ENCODE peak calls at places on chromosomes 11 and 22, in eight cellular contexts. One of them, this sample, is unnamed.

GRCh38 chr22:43181321-43182076 is 5.4 kb downstream of the TTLL12 start:
- DNase-seq in IMR-90: no peak
- DNase-seq in A549: no peak
- DNase-seq in lower lobe of right lung: no peak
- DNase-seq in fibroblast of lung: no peak
- DNase-seq in aorta: peak
- DNase-seq in neuronal stem cell: no peak
- DNase-seq in right cardiac atrium: peak
- DNase-seq in this sample: no peak

GRCh38 chr11:1196516-1197391 is 26.1 kb upstream of the MUC5B start:
- DNase-seq in fibroblast of lung: no peak
- DNase-seq in right cardiac atrium: no peak
- DNase-seq in A549: no peak
- DNase-seq in lower lobe of right lung: peak
- DNase-seq in neuronal stem cell: no peak
- DNase-seq in IMR-90: no peak
- DNase-seq in aorta: peak
- DNase-seq in this sample: peak

GRCh38 chr11:86365566-86365965 is 9.1 kb upstream of the CCDC81 start:
- DNase-seq in neuronal stem cell: no peak
- DNase-seq in A549: no peak
- DNase-seq in right cardiac atrium: no peak
- DNase-seq in IMR-90: peak
- DNase-seq in lower lobe of right lung: no peak
- DNase-seq in fibroblast of lung: no peak
- DNase-seq in aorta: no peak
- DNase-seq in this sample: no peak

GRCh38 chr11:117239295-117239694 is 6.8 kb downstream of the RNF214 start:
- DNase-seq in fibroblast of lung: peak
- DNase-seq in neuronal stem cell: no peak
- DNase-seq in lower lobe of right lung: no peak
- DNase-seq in IMR-90: peak
- DNase-seq in A549: peak
- DNase-seq in right cardiac atrium: no peak
- DNase-seq in aorta: no peak
- DNase-seq in this sample: no peak

GRCh38 chr22:40449676-40450035 is 79.3 kb downstream of the SGSM3 start:
- DNase-seq in neuronal stem cell: no peak
- DNase-seq in IMR-90: peak
- DNase-seq in lower lobe of right lung: no peak
- DNase-seq in right cardiac atrium: no peak
- DNase-seq in fibroblast of lung: peak
- DNase-seq in A549: no peak
- DNase-seq in aorta: no peak
- DNase-seq in this sample: no peak

GRCh38 chr22:32590556-32590955 is 115.9 kb downstream of the FBXO7 start:
- DNase-seq in fibroblast of lung: peak
- DNase-seq in A549: no peak
- DNase-seq in neuronal stem cell: no peak
- DNase-seq in lower lobe of right lung: no peak
- DNase-seq in IMR-90: peak
- DNase-seq in right cardiac atrium: no peak
- DNase-seq in aorta: no peak
- DNase-seq in this sample: no peak

GRCh38 chr11:72585762-72586590 is 88.2 kb downstream of the PDE2A start:
- DNase-seq in lower lobe of right lung: peak
- DNase-seq in neuronal stem cell: peak
- DNase-seq in aorta: peak
- DNase-seq in right cardiac atrium: peak
- DNase-seq in fibroblast of lung: peak
- DNase-seq in IMR-90: peak
- DNase-seq in A549: peak
- DNase-seq in this sample: peak

GRCh38 chr11:58392741-58393140 is 13.9 kb downstream of the OR5B3 start:
- DNase-seq in A549: no peak
- DNase-seq in neuronal stem cell: no peak
- DNase-seq in aorta: no peak
- DNase-seq in right cardiac atrium: no peak
- DNase-seq in lower lobe of right lung: no peak
- DNase-seq in IMR-90: peak
- DNase-seq in fibroblast of lung: peak
- DNase-seq in this sample: no peak

GRCh38 chr22:36425977-36426523 is 38.3 kb upstream of the MYH9 start:
- DNase-seq in neuronal stem cell: no peak
- DNase-seq in fibroblast of lung: no peak
- DNase-seq in IMR-90: peak
- DNase-seq in A549: no peak
- DNase-seq in aorta: peak
- DNase-seq in lower lobe of right lung: peak
- DNase-seq in right cardiac atrium: peak
- DNase-seq in this sample: peak

GRCh38 chr11:6617315-6617781 is 1.9 kb downstream of the TPP1 start:
- DNase-seq in right cardiac atrium: no peak
- DNase-seq in IMR-90: no peak
- DNase-seq in lower lobe of right lung: no peak
- DNase-seq in A549: no peak
- DNase-seq in aorta: no peak
- DNase-seq in neuronal stem cell: no peak
- DNase-seq in fibroblast of lung: no peak
- DNase-seq in this sample: no peak

GRCh38 chr22:44389926-44390925 is 77.5 kb upstream of the SHISAL1 start:
- DNase-seq in A549: no peak
- DNase-seq in lower lobe of right lung: peak
- DNase-seq in fibroblast of lung: no peak
- DNase-seq in aorta: peak
- DNase-seq in IMR-90: no peak
- DNase-seq in right cardiac atrium: peak
- DNase-seq in neuronal stem cell: no peak
- DNase-seq in this sample: peak

GRCh38 chr11:57458410-57459111 is 1.8 kb upstream of the RTN4RL2 start:
- DNase-seq in fibroblast of lung: no peak
- DNase-seq in A549: no peak
- DNase-seq in right cardiac atrium: peak
- DNase-seq in aorta: peak
- DNase-seq in lower lobe of right lung: peak
- DNase-seq in neuronal stem cell: no peak
- DNase-seq in IMR-90: peak
- DNase-seq in this sample: peak

GRCh38 chr11:103529217-103529684 is 420.0 kb downstream of the DYNC2H1 start:
- DNase-seq in lower lobe of right lung: no peak
- DNase-seq in neuronal stem cell: no peak
- DNase-seq in IMR-90: peak
- DNase-seq in fibroblast of lung: peak
- DNase-seq in aorta: no peak
- DNase-seq in A549: peak
- DNase-seq in right cardiac atrium: no peak
- DNase-seq in this sample: no peak

GRCh38 chr11:46639197-46639839 is 22.0 kb downstream of the ATG13 start:
- DNase-seq in lower lobe of right lung: no peak
- DNase-seq in IMR-90: no peak
- DNase-seq in fibroblast of lung: no peak
- DNase-seq in neuronal stem cell: no peak
- DNase-seq in aorta: no peak
- DNase-seq in right cardiac atrium: no peak
- DNase-seq in A549: no peak
- DNase-seq in this sample: no peak

GRCh38 chr11:122656631-122657101 is 1.1 kb downstream of the UBASH3B start:
- DNase-seq in IMR-90: peak
- DNase-seq in fibroblast of lung: peak
- DNase-seq in neuronal stem cell: peak
- DNase-seq in lower lobe of right lung: peak
- DNase-seq in right cardiac atrium: peak
- DNase-seq in aorta: peak
- DNase-seq in A549: peak
- DNase-seq in this sample: peak

DNA sequence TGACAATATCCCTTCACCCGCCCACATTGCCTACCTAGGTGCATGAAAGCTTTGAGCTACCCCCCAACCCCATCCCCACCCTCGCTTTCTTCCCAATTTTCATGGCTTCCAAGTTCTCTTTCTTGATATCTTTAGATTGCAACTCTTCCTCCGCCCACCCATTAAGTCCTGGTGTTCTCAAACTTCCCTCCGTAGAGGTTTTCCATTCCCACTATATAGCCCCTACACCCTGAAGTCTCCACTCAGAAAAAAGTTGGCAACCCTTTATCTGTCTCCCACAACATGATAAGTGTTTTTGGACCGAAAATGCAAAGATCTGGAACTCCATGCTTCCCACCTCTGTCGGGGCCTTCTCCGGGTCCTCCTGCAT is 553 bp downstream of the ZNF70 start:
- DNase-seq in neuronal stem cell: no peak
- DNase-seq in lower lobe of right lung: no peak
- DNase-seq in A549: no peak
- DNase-seq in IMR-90: no peak
- DNase-seq in right cardiac atrium: no peak
- DNase-seq in fibroblast of lung: no peak
- DNase-seq in aorta: no peak
- DNase-seq in this sample: no peak
- H3K4me3 ChIP-seq in neuronal stem cell: peak
- H3K4me3 ChIP-seq in lower lobe of right lung: peak
- H3K4me3 ChIP-seq in A549: peak
- H3K4me3 ChIP-seq in IMR-90: peak
- H3K4me3 ChIP-seq in right cardiac atrium: peak
- H3K4me3 ChIP-seq in fibroblast of lung: peak
- H3K4me3 ChIP-seq in aorta: peak
- H3K4me3 ChIP-seq in this sample: peak

GRCh38 chr11:125167292-125167953 is 2.9 kb downstream of the PKNOX2 start:
- DNase-seq in A549: no peak
- DNase-seq in IMR-90: peak
- DNase-seq in right cardiac atrium: peak
- DNase-seq in fibroblast of lung: peak
- DNase-seq in neuronal stem cell: peak
- DNase-seq in aorta: peak
- DNase-seq in lower lobe of right lung: no peak
- DNase-seq in this sample: peak
- H3K4me3 ChIP-seq in A549: no peak
- H3K4me3 ChIP-seq in IMR-90: no peak
- H3K4me3 ChIP-seq in right cardiac atrium: peak
- H3K4me3 ChIP-seq in fibroblast of lung: peak
- H3K4me3 ChIP-seq in neuronal stem cell: peak
- H3K4me3 ChIP-seq in aorta: peak
- H3K4me3 ChIP-seq in lower lobe of right lung: peak
- H3K4me3 ChIP-seq in this sample: peak

DNA sequence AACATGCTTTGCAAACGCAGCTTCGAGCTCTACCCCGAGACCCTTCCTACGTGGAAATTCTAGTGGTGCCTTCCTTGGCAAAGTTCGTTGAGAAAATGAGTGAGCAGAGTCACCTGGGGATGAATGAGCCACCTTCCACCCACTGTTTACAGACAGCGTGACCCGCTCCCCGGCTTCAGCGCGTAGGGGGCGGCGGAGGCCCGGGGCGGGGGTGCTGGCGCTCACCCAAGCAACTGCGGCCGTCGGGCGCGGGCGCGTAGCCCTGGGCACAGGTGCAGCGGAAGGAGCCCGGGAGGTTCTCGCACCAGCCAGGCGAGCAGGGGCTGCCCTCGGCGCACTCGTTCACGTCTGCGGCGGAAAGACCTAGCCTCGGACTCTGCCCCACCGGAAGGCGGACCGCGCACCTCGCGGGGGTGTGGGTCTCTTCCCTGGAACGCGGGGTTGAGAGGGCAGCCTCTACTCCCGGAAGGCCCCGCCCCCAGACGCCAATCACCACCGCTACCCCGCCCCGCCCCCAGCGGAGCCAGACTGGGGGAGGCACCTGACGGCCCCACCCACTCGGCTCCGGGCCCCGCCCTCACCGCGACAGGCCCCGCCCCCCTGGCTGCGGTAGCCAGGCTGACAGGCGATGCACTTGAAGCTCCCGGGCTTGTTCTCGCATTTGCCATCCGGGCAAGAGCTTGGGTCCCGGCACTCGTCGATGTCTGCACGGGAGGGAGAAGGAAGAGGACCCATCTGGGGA is 11.8 kb downstream of the LTBP3 start:
- DNase-seq in IMR-90: no peak
- DNase-seq in fibroblast of lung: no peak
- DNase-seq in aorta: peak
- DNase-seq in neuronal stem cell: peak
- DNase-seq in A549: peak
- DNase-seq in lower lobe of right lung: peak
- DNase-seq in right cardiac atrium: peak
- DNase-seq in this sample: peak
- H3K4me3 ChIP-seq in IMR-90: no peak
- H3K4me3 ChIP-seq in fibroblast of lung: no peak
- H3K4me3 ChIP-seq in aorta: no peak
- H3K4me3 ChIP-seq in neuronal stem cell: peak
- H3K4me3 ChIP-seq in A549: no peak
- H3K4me3 ChIP-seq in lower lobe of right lung: peak
- H3K4me3 ChIP-seq in right cardiac atrium: no peak
- H3K4me3 ChIP-seq in this sample: peak

GRCh38 chr11:70144262-70144661 is 58.8 kb upstream of the FADD start:
- DNase-seq in IMR-90: no peak
- DNase-seq in A549: no peak
- DNase-seq in fibroblast of lung: no peak
- DNase-seq in neuronal stem cell: no peak
- DNase-seq in lower lobe of right lung: no peak
- DNase-seq in aorta: no peak
- DNase-seq in right cardiac atrium: no peak
- DNase-seq in this sample: no peak

GRCh38 chr11:70140859-70141489 is 62.1 kb upstream of the FADD start:
- DNase-seq in neuronal stem cell: no peak
- DNase-seq in fibroblast of lung: no peak
- DNase-seq in A549: no peak
- DNase-seq in IMR-90: peak
- DNase-seq in lower lobe of right lung: no peak
- DNase-seq in right cardiac atrium: no peak
- DNase-seq in aorta: no peak
- DNase-seq in this sample: no peak

GRCh38 chr11:70139785-70140410 is 61.8 kb downstream of the ANO1 start:
- DNase-seq in right cardiac atrium: no peak
- DNase-seq in lower lobe of right lung: no peak
- DNase-seq in aorta: no peak
- DNase-seq in fibroblast of lung: no peak
- DNase-seq in A549: no peak
- DNase-seq in IMR-90: no peak
- DNase-seq in neuronal stem cell: no peak
- DNase-seq in this sample: no peak

GRCh38 chr11:70142171-70142875 is 60.8 kb upstream of the FADD start:
- DNase-seq in IMR-90: no peak
- DNase-seq in A549: peak
- DNase-seq in lower lobe of right lung: no peak
- DNase-seq in neuronal stem cell: peak
- DNase-seq in right cardiac atrium: no peak
- DNase-seq in fibroblast of lung: peak
- DNase-seq in aorta: no peak
- DNase-seq in this sample: no peak

DNA sequence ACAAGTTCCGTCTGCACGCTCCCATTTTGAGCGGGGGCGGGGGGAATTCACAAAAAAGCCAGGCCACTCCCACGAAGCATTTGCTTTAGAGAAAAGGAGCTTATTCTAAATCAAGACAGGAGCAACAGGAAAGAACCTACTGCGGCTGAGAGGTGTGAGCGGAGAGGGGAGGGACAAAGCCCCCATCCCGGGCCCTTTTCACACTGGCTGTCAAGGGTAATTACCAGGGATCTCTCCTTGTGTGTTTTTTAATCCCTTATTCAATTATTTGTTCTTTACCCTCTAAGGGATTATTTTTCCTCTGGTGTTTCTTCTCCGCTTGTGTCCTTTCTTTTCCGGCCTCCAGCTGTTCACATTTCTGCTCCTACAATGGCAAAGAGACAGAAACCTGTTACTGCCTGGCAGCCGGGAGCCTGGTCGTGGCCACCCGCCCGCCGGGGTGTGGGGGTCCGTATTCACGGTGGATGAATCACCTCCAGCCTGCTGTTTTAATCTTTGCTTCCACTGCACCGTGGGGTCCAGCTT is 61.5 kb upstream of the FADD start:
- DNase-seq in aorta: no peak
- DNase-seq in right cardiac atrium: no peak
- DNase-seq in lower lobe of right lung: no peak
- DNase-seq in A549: no peak
- DNase-seq in neuronal stem cell: peak
- DNase-seq in fibroblast of lung: peak
- DNase-seq in IMR-90: no peak
- DNase-seq in this sample: no peak
- H3K4me3 ChIP-seq in aorta: no peak
- H3K4me3 ChIP-seq in right cardiac atrium: no peak
- H3K4me3 ChIP-seq in lower lobe of right lung: no peak
- H3K4me3 ChIP-seq in A549: no peak
- H3K4me3 ChIP-seq in neuronal stem cell: no peak
- H3K4me3 ChIP-seq in fibroblast of lung: no peak
- H3K4me3 ChIP-seq in IMR-90: no peak
- H3K4me3 ChIP-seq in this sample: peak

This sample was measured in left ventricle myocardium inferior.